ENCODE peak calls at places on chromosomes 5 and 9, in nine cellular contexts. One of them, this sample, is unnamed.

GRCh38 chr9:129021091-129021490 is 7.0 kb downstream of the SH3GLB2 start:
- DNase-seq in tibial artery: no peak
- DNase-seq in mucosa of descending colon: no peak
- DNase-seq in upper lobe of right lung: no peak
- DNase-seq in CD8-positive, alpha-beta memory T cell: no peak
- DNase-seq in left lung: no peak
- DNase-seq in Panc1: no peak
- DNase-seq in AG04450: no peak
- DNase-seq in body of pancreas: no peak
- DNase-seq in this sample: no peak

GRCh38 chr5:129766798-129767197 is 18.9 kb downstream of the MINAR2 start:
- DNase-seq in tibial artery: no peak
- DNase-seq in mucosa of descending colon: no peak
- DNase-seq in upper lobe of right lung: no peak
- DNase-seq in CD8-positive, alpha-beta memory T cell: no peak
- DNase-seq in left lung: no peak
- DNase-seq in Panc1: no peak
- DNase-seq in AG04450: no peak
- DNase-seq in body of pancreas: no peak
- DNase-seq in this sample: no peak

GRCh38 chr5:151686673-151687378 is at the start of gene SPARC:
- DNase-seq in tibial artery: peak; percentile 94
- DNase-seq in mucosa of descending colon: peak; percentile 46
- DNase-seq in upper lobe of right lung: peak; percentile 72
- DNase-seq in CD8-positive, alpha-beta memory T cell: no peak
- DNase-seq in left lung: peak; percentile 76
- DNase-seq in Panc1: no peak
- DNase-seq in AG04450: peak; percentile 90
- DNase-seq in body of pancreas: peak; percentile 41
- DNase-seq in this sample: no peak

GRCh38 chr9:112884086-112884485 is 6.6 kb downstream of the SLC46A2 start:
- DNase-seq in tibial artery: no peak
- DNase-seq in mucosa of descending colon: no peak
- DNase-seq in upper lobe of right lung: no peak
- DNase-seq in CD8-positive, alpha-beta memory T cell: no peak
- DNase-seq in left lung: no peak
- DNase-seq in Panc1: no peak
- DNase-seq in AG04450: no peak
- DNase-seq in body of pancreas: no peak
- DNase-seq in this sample: no peak

GRCh38 chr5:60794691-60795090 is 49.4 kb downstream of the ELOVL7 start:
- DNase-seq in tibial artery: no peak
- DNase-seq in mucosa of descending colon: no peak
- DNase-seq in upper lobe of right lung: no peak
- DNase-seq in CD8-positive, alpha-beta memory T cell: no peak
- DNase-seq in left lung: no peak
- DNase-seq in Panc1: no peak
- DNase-seq in AG04450: no peak
- DNase-seq in body of pancreas: no peak
- DNase-seq in this sample: no peak

GRCh38 chr5:125914471-125914870 is 508.7 kb upstream of the GRAMD2B start:
- DNase-seq in tibial artery: no peak
- DNase-seq in mucosa of descending colon: no peak
- DNase-seq in upper lobe of right lung: no peak
- DNase-seq in CD8-positive, alpha-beta memory T cell: no peak
- DNase-seq in left lung: no peak
- DNase-seq in Panc1: no peak
- DNase-seq in AG04450: no peak
- DNase-seq in body of pancreas: no peak
- DNase-seq in this sample: no peak

GRCh38 chr9:136789523-136789937 is 1.6 kb upstream of the TMEM141 start:
- DNase-seq in tibial artery: no peak
- DNase-seq in mucosa of descending colon: no peak
- DNase-seq in upper lobe of right lung: no peak
- DNase-seq in CD8-positive, alpha-beta memory T cell: no peak
- DNase-seq in left lung: no peak
- DNase-seq in Panc1: no peak
- DNase-seq in AG04450: no peak
- DNase-seq in body of pancreas: no peak
- DNase-seq in this sample: no peak

GRCh38 chr9:125659954-125660353 is 47.1 kb downstream of the MAPKAP1 start:
- DNase-seq in tibial artery: no peak
- DNase-seq in mucosa of descending colon: no peak
- DNase-seq in upper lobe of right lung: no peak
- DNase-seq in CD8-positive, alpha-beta memory T cell: no peak
- DNase-seq in left lung: no peak
- DNase-seq in Panc1: no peak
- DNase-seq in AG04450: no peak
- DNase-seq in body of pancreas: no peak
- DNase-seq in this sample: no peak

GRCh38 chr5:113678924-113679575 is 165.6 kb downstream of the YTHDC2 start:
- DNase-seq in tibial artery: no peak
- DNase-seq in mucosa of descending colon: no peak
- DNase-seq in upper lobe of right lung: no peak
- DNase-seq in CD8-positive, alpha-beta memory T cell: no peak
- DNase-seq in left lung: no peak
- DNase-seq in Panc1: peak; percentile 18
- DNase-seq in AG04450: no peak
- DNase-seq in body of pancreas: peak; percentile 24
- DNase-seq in this sample: no peak

GRCh38 chr9:107425110-107426025 is 64.2 kb downstream of the KLF4 start:
- DNase-seq in tibial artery: peak; percentile 91
- DNase-seq in mucosa of descending colon: peak; percentile 78
- DNase-seq in upper lobe of right lung: peak; percentile 93
- DNase-seq in CD8-positive, alpha-beta memory T cell: peak; percentile 1
- DNase-seq in left lung: peak; percentile 91
- DNase-seq in Panc1: peak; percentile 32
- DNase-seq in AG04450: no peak
- DNase-seq in body of pancreas: peak; percentile 72
- DNase-seq in this sample: peak; percentile 25

GRCh38 chr5:106784846-106785245 is 885.9 kb downstream of the EFNA5 start:
- DNase-seq in tibial artery: no peak
- DNase-seq in mucosa of descending colon: no peak
- DNase-seq in upper lobe of right lung: no peak
- DNase-seq in CD8-positive, alpha-beta memory T cell: no peak
- DNase-seq in left lung: no peak
- DNase-seq in Panc1: no peak
- DNase-seq in AG04450: no peak
- DNase-seq in body of pancreas: no peak
- DNase-seq in this sample: no peak

GRCh38 chr5:16502866-16503265 is 37.3 kb upstream of the ZNF622 start:
- DNase-seq in tibial artery: no peak
- DNase-seq in mucosa of descending colon: no peak
- DNase-seq in upper lobe of right lung: no peak
- DNase-seq in CD8-positive, alpha-beta memory T cell: no peak
- DNase-seq in left lung: no peak
- DNase-seq in Panc1: no peak
- DNase-seq in AG04450: no peak
- DNase-seq in body of pancreas: no peak
- DNase-seq in this sample: no peak

GRCh38 chr9:126329476-126330275 is 3.0 kb downstream of the MVB12B start:
- DNase-seq in tibial artery: no peak
- DNase-seq in mucosa of descending colon: no peak
- DNase-seq in upper lobe of right lung: no peak
- DNase-seq in CD8-positive, alpha-beta memory T cell: peak; percentile 28
- DNase-seq in left lung: no peak
- DNase-seq in Panc1: no peak
- DNase-seq in AG04450: no peak
- DNase-seq in body of pancreas: no peak
- DNase-seq in this sample: no peak

GRCh38 chr5:134964359-134965270 is 3.1 kb upstream of the CATSPER3 start:
- DNase-seq in tibial artery: no peak
- DNase-seq in mucosa of descending colon: no peak
- DNase-seq in upper lobe of right lung: no peak
- DNase-seq in CD8-positive, alpha-beta memory T cell: peak; percentile 33
- DNase-seq in left lung: no peak
- DNase-seq in Panc1: no peak
- DNase-seq in AG04450: no peak
- DNase-seq in body of pancreas: no peak
- DNase-seq in this sample: no peak

GRCh38 chr5:59496524-59497134 is 396.9 kb downstream of the PDE4D start:
- DNase-seq in tibial artery: no peak
- DNase-seq in mucosa of descending colon: peak; percentile 26
- DNase-seq in upper lobe of right lung: no peak
- DNase-seq in CD8-positive, alpha-beta memory T cell: no peak
- DNase-seq in left lung: no peak
- DNase-seq in Panc1: no peak
- DNase-seq in AG04450: no peak
- DNase-seq in body of pancreas: no peak
- DNase-seq in this sample: no peak

GRCh38 chr5:135310328-135310989 is 88.6 kb downstream of the MACROH2A1 start:
- DNase-seq in tibial artery: no peak
- DNase-seq in mucosa of descending colon: no peak
- DNase-seq in upper lobe of right lung: no peak
- DNase-seq in CD8-positive, alpha-beta memory T cell: no peak
- DNase-seq in left lung: no peak
- DNase-seq in Panc1: no peak
- DNase-seq in AG04450: peak; percentile 61
- DNase-seq in body of pancreas: no peak
- DNase-seq in this sample: no peak

GRCh38 chr9:34797367-34797766 is 87.4 kb upstream of the CCL21 start:
- DNase-seq in tibial artery: no peak
- DNase-seq in mucosa of descending colon: no peak
- DNase-seq in upper lobe of right lung: no peak
- DNase-seq in CD8-positive, alpha-beta memory T cell: no peak
- DNase-seq in left lung: no peak
- DNase-seq in Panc1: no peak
- DNase-seq in AG04450: no peak
- DNase-seq in body of pancreas: no peak
- DNase-seq in this sample: no peak

GRCh38 chr9:122551371-122551770 is 1.5 kb upstream of the OR1N2 start:
- DNase-seq in tibial artery: no peak
- DNase-seq in mucosa of descending colon: no peak
- DNase-seq in upper lobe of right lung: no peak
- DNase-seq in CD8-positive, alpha-beta memory T cell: no peak
- DNase-seq in left lung: no peak
- DNase-seq in Panc1: no peak
- DNase-seq in AG04450: no peak
- DNase-seq in body of pancreas: no peak
- DNase-seq in this sample: no peak

GRCh38 chr9:122546196-122546595 is 6.7 kb upstream of the OR1N2 start:
- DNase-seq in tibial artery: no peak
- DNase-seq in mucosa of descending colon: no peak
- DNase-seq in upper lobe of right lung: no peak
- DNase-seq in CD8-positive, alpha-beta memory T cell: no peak
- DNase-seq in left lung: no peak
- DNase-seq in Panc1: no peak
- DNase-seq in AG04450: no peak
- DNase-seq in body of pancreas: no peak
- DNase-seq in this sample: no peak
- H3K9me3 ChIP-seq in tibial artery: no peaks in the 10 kb centered on the region
- H3K9me3 ChIP-seq in mucosa of descending colon: no peaks in the 10 kb centered on the region
- H3K9me3 ChIP-seq in upper lobe of right lung: no peaks in the 10 kb centered on the region
- H3K9me3 ChIP-seq in CD8-positive, alpha-beta memory T cell: no peaks in the 10 kb centered on the region
- H3K9me3 ChIP-seq in left lung: no peaks in the 10 kb centered on the region
- H3K9me3 ChIP-seq in Panc1: no peaks in the 10 kb centered on the region
- H3K9me3 ChIP-seq in AG04450: no peaks in the 10 kb centered on the region
- H3K9me3 ChIP-seq in body of pancreas: no peaks in the 10 kb centered on the region
- H3K9me3 ChIP-seq in this sample: no peaks in the 10 kb centered on the region

GRCh38 chr5:80238778-80239679 is 16.8 kb downstream of the SERINC5 start:
- DNase-seq in tibial artery: peak; percentile 65
- DNase-seq in mucosa of descending colon: no peak
- DNase-seq in upper lobe of right lung: no peak
- DNase-seq in CD8-positive, alpha-beta memory T cell: no peak
- DNase-seq in left lung: no peak
- DNase-seq in Panc1: no peak
- DNase-seq in AG04450: no peak
- DNase-seq in body of pancreas: peak; percentile 82
- DNase-seq in this sample: no peak
- H3K9me3 ChIP-seq in tibial artery: no peaks in the 10 kb centered on the region
- H3K9me3 ChIP-seq in mucosa of descending colon: peaks cover 12% of the 10 kb centered on the region
- H3K9me3 ChIP-seq in upper lobe of right lung: no peaks in the 10 kb centered on the region
- H3K9me3 ChIP-seq in CD8-positive, alpha-beta memory T cell: peaks cover 5% of the 10 kb centered on the region
- H3K9me3 ChIP-seq in left lung: no peaks in the 10 kb centered on the region
- H3K9me3 ChIP-seq in Panc1: peaks cover 23% of the 10 kb centered on the region
- H3K9me3 ChIP-seq in AG04450: peaks cover 19% of the 10 kb centered on the region
- H3K9me3 ChIP-seq in body of pancreas: no peaks in the 10 kb centered on the region
- H3K9me3 ChIP-seq in this sample: no peaks in the 10 kb centered on the region

DNA sequence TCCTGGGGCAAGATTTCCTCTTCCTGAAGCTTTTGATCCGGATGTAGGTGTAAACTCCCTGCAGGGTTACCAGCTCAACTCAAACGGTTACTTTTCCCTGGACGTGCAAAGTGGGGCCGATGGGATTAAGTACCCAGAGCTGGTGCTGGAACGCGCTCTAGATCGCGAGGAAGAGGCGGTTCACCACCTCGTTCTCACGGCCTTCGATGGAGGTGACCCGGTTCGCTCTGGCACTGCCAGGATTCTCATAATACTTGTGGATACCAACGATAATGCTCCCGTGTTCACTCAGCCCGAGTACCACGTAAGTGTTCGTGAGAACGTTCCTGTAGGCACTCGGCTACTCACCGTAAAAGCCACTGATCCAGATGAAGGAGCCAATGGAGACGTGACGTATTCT is 820 bp downstream of the PCDHGA4 start:
- DNase-seq in tibial artery: no peak
- DNase-seq in mucosa of descending colon: no peak
- DNase-seq in upper lobe of right lung: no peak
- DNase-seq in CD8-positive, alpha-beta memory T cell: no peak
- DNase-seq in left lung: no peak
- DNase-seq in Panc1: no peak
- DNase-seq in AG04450: no peak
- DNase-seq in body of pancreas: no peak
- DNase-seq in this sample: no peak
- H3K9me3 ChIP-seq in tibial artery: peaks cover 88% of the 10 kb centered on the region
- H3K9me3 ChIP-seq in mucosa of descending colon: peaks cover 42% of the 10 kb centered on the region
- H3K9me3 ChIP-seq in upper lobe of right lung: peaks cover 23% of the 10 kb centered on the region
- H3K9me3 ChIP-seq in CD8-positive, alpha-beta memory T cell: no peaks in the 10 kb centered on the region
- H3K9me3 ChIP-seq in left lung: no peaks in the 10 kb centered on the region
- H3K9me3 ChIP-seq in Panc1: no peaks in the 10 kb centered on the region
- H3K9me3 ChIP-seq in AG04450: peaks cover 57% of the 10 kb centered on the region
- H3K9me3 ChIP-seq in body of pancreas: no peaks in the 10 kb centered on the region
- H3K9me3 ChIP-seq in this sample: peaks cover 3% of the 10 kb centered on the region

DNA sequence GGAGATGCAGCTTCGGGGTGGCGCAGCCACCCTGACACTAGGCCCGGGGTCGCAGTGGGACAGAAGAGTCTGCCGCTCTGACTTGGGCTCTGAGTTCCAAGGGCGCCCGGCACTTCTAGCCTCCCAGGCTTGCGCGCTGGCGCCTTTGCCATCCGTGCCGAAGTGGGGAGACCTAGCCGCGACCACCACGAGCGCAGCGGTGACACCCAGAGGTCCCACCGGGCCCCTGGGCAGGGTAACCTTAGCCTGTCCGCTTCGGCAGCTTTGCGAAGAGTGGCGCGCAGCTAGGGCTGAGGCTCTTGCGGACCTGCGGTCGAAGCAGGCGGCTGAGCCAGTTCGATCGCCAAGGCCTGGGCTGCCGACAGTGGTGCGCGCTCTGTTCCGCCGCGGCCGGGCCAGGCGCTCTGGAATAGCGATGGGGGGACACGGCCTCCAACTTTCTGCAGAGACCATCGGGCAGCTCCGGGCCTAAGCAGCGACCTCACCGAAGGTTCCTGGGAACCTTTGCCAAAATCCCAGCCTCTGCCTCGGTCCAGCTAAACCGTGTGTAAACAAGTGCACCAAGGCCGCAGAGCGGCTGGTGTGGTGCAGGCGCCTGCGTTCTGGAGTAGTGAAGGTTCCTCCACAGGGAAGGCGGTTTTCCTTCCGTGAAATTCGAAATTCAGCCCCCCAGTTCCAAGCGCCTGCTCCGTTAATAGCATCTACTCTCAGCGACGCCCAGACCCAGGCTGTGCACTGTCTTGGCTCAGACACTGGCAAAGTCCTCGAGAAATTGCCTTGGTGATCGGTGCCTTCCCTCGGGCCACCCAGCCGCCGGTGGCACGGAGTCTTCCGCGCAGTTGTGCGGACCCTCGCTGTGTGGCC is 7.4 kb downstream of the TLX3 start:
- DNase-seq in tibial artery: no peak
- DNase-seq in mucosa of descending colon: no peak
- DNase-seq in upper lobe of right lung: peak; percentile 60
- DNase-seq in CD8-positive, alpha-beta memory T cell: no peak
- DNase-seq in left lung: peak; percentile 70
- DNase-seq in Panc1: no peak
- DNase-seq in AG04450: no peak
- DNase-seq in body of pancreas: peak; percentile 31
- DNase-seq in this sample: no peak
- H3K9me3 ChIP-seq in tibial artery: no peaks in the 10 kb centered on the region
- H3K9me3 ChIP-seq in mucosa of descending colon: no peaks in the 10 kb centered on the region
- H3K9me3 ChIP-seq in upper lobe of right lung: no peaks in the 10 kb centered on the region
- H3K9me3 ChIP-seq in CD8-positive, alpha-beta memory T cell: no peaks in the 10 kb centered on the region
- H3K9me3 ChIP-seq in left lung: no peaks in the 10 kb centered on the region
- H3K9me3 ChIP-seq in Panc1: no peaks in the 10 kb centered on the region
- H3K9me3 ChIP-seq in AG04450: peaks cover 13% of the 10 kb centered on the region
- H3K9me3 ChIP-seq in body of pancreas: no peaks in the 10 kb centered on the region
- H3K9me3 ChIP-seq in this sample: no peaks in the 10 kb centered on the region

This sample was measured in T-helper 17 cell.